ENCODE peak calls at places on chromosomes 16 and 17, in five cellular contexts. Q, K, M, R and D are unnamed samples.

GRCh38 chr16:11403920-11404319 is 58.7 kb downstream of the RMI2 start:
- DNase-seq in R (no peak), M (no peak), Q (no peak), K (no peak), D (no peak)

GRCh38 chr16:30764816-30765465 is 2.8 kb downstream of the RNF40 start:
- DNase-seq in R (no peak), K (no peak), Q (no peak), M (no peak), D (no peak)

GRCh38 chr16:74438492-74438979 is 17.3 kb upstream of the CLEC18B start:
- DNase-seq in M (no peak), R (no peak), Q (no peak), K (no peak), D (no peak)

GRCh38 chr17:74045608-74046007 is 157.9 kb upstream of the RPL38 start:
- DNase-seq in R (peak), K (no peak), Q (no peak), M (no peak), D (no peak)

GRCh38 chr17:7440113-7440822 is 956 bp downstream of the FGF11 start:
- DNase-seq in R (peak), M (peak), K (peak), Q (peak), D (peak)

GRCh38 chr16:48366165-48367093 is 18.8 kb downstream of the SIAH1 start:
- DNase-seq in M (peak), K (peak), Q (peak), R (peak), D (peak)

GRCh38 chr16:3857189-3858013 is 23.1 kb downstream of the CREBBP start:
- DNase-seq in K (no peak), M (no peak), Q (no peak), R (no peak), D (no peak)

GRCh38 chr17:78658281-78658785 is 81.1 kb upstream of the DNAH17 start:
- DNase-seq in R (no peak), K (no peak), Q (no peak), M (no peak), D (no peak)

GRCh38 chr16:278863-279366 is 1.5 kb upstream of the ARHGDIG start:
- DNase-seq in M (no peak), R (peak), K (no peak), Q (peak), D (peak)

GRCh38 chr17:1391577-1391976 is 8.4 kb downstream of the YWHAE start:
- DNase-seq in M (no peak), R (no peak), K (no peak), Q (no peak), D (no peak)

GRCh38 chr17:17721140-17721668 is 39.9 kb downstream of the RAI1 start:
- DNase-seq in K (no peak), Q (no peak), M (no peak), R (no peak), D (no peak)

GRCh38 chr16:15592324-15592723 is 50.6 kb downstream of the MARF1 start:
- DNase-seq in K (no peak), Q (no peak), R (no peak), M (no peak), D (no peak)

GRCh38 chr16:57938484-57938883 is 32.4 kb downstream of the CNGB1 start:
- DNase-seq in K (no peak), Q (no peak), R (no peak), M (no peak), D (no peak)

GRCh38 chr17:12024332-12024731 is 3.7 kb downstream of the MAP2K4 start:
- DNase-seq in K (no peak), M (no peak), R (peak), Q (no peak), D (no peak)

GRCh38 chr16:88917915-88918627 is 51.6 kb upstream of the PABPN1L start:
- DNase-seq in K (no peak), Q (no peak), M (no peak), R (no peak), D (no peak)

GRCh38 chr17:68909066-68909465 is 46.1 kb downstream of the ABCA8 start:
- DNase-seq in K (no peak), M (no peak), Q (no peak), R (peak), D (peak)

GRCh38 chr16:275041-275621 is 613 bp downstream of the RGS11 start:
- DNase-seq in K (no peak), R (no peak), Q (peak), M (peak), D (peak)

GRCh38 chr17:2215616-2216364 is 87.8 kb downstream of the SMG6 start:
- DNase-seq in K (peak), M (peak), R (no peak), Q (peak), D (peak)

GRCh38 chr17:68356520-68356919 is 65.2 kb downstream of the ARSG start:
- DNase-seq in M (no peak), K (peak), R (no peak), Q (no peak), D (peak)

GRCh38 chr17:298791-299450 is 53.7 kb downstream of the RPH3AL start:
- DNase-seq in Q (no peak), K (no peak), R (no peak), M (no peak), D (no peak)

GRCh38 chr17:16040710-16041251 is 41.2 kb downstream of the TTC19 start:
- DNase-seq in K (peak), Q (no peak), R (no peak), M (no peak), D (no peak)

GRCh38 chr16:48605518-48606110 is 4.4 kb downstream of the N4BP1 start:
- DNase-seq in K (no peak), R (no peak), M (no peak), Q (no peak), D (no peak)

GRCh38 chr16:1379054-1379862 is 27.5 kb downstream of the GNPTG start:
- DNase-seq in Q (peak), M (peak), K (peak), R (peak), D (peak)

GRCh38 chr16:87569601-87570559 is 32.4 kb upstream of the JPH3 start:
- DNase-seq in Q (no peak), K (no peak), M (no peak), R (no peak), D (no peak)

GRCh38 chr16:2473425-2473926 is 1.5 kb upstream of the TBC1D24 start:
- DNase-seq in Q (peak), R (no peak), K (no peak), M (peak), D (no peak)

GRCh38 chr16:70809392-70810060 is 8.6 kb upstream of the VAC14 start:
- DNase-seq in K (no peak), Q (no peak), R (no peak), M (no peak), D (peak)

GRCh38 chr17:57834146-57834741 is 15.6 kb downstream of the MRPS23 start:
- DNase-seq in Q (peak), K (no peak), R (no peak), M (peak), D (no peak)
- TF ChIP-seq CTCF in Q (peak), K (no peak), R (no peak), M (no peak), D (no peak)

GRCh38 chr17:34580685-34581445 is 1.5 kb downstream of the TMEM132E start:
- DNase-seq in R (no peak), K (no peak), Q (peak), M (peak), D (peak)
- TF ChIP-seq CTCF in R (no peak), K (no peak), Q (no peak), M (no peak), D (no peak)

GRCh38 chr16:53207810-53208752 is 153.3 kb downstream of the CHD9 start:
- DNase-seq in K (peak), R (peak), Q (peak), M (peak), D (peak)
- TF ChIP-seq CTCF in K (peak), R (peak), Q (peak), M (no peak), D (peak)

GRCh38 chr16:84746875-84747274 is 47.1 kb downstream of the USP10 start:
- DNase-seq in R (peak), Q (peak), M (no peak), K (no peak), D (no peak)
- TF ChIP-seq CTCF in R (peak), Q (peak), M (no peak), K (no peak), D (peak)

DNA sequence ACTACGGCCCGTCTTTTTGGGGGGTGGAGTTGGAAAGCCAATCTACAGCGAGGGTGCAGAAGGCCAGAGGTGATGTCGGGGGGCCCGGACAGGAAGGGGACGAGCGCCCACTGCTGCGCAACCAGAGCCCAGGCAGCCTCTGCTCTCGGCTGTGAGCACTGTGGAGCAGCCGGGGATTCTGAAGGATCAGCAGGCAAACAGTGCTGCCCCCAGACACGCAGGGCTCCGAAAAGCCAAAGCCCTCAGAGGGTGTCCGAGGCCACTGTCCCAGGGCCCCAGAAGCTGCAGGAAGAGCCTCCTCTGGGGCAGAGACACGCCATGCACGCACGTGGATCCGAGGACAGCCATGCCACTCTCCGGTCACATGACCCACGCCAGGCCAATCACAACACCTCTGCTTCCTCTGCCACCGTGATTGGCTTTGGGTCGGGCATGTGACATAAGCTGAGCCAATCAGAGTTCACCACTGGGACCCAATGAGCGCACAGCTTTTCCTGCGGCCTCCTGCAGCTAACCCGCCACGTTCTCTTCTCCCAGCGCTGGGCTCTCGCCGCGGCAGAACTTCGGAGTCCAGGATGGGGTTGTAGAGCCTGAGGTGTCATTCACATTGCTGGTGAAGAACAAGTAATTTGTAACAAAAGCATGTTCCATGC is 40.7 kb downstream of the ACTG1 start:
- DNase-seq in R (peak), Q (peak), M (peak), K (peak), D (no peak)
- TF ChIP-seq CTCF in R (no peak), Q (no peak), M (no peak), K (no peak), D (no peak)

GRCh38 chr16:56332464-56333079 is 92.8 kb downstream of the AMFR start:
- DNase-seq in R (peak), Q (peak), M (peak), K (peak), D (no peak)
- TF ChIP-seq CTCF in R (peak), Q (peak), M (no peak), K (no peak), D (peak)

GRCh38 chr17:18919963-18920362 is 32.0 kb upstream of the SLC5A10 start:
- DNase-seq in M (no peak), Q (no peak), K (peak), R (peak), D (no peak)

GRCh38 chr17:18920911-18921441 is 31.0 kb upstream of the SLC5A10 start:
- DNase-seq in M (no peak), R (no peak), Q (no peak), K (peak), D (no peak)

GRCh38 chr17:18921912-18922451 is 30.0 kb upstream of the SLC5A10 start:
- DNase-seq in R (peak), Q (no peak), M (no peak), K (peak), D (peak)

GRCh38 chr17:18925187-18925586 is 26.8 kb upstream of the SLC5A10 start:
- DNase-seq in Q (no peak), R (no peak), M (no peak), K (no peak), D (no peak)

DNA sequence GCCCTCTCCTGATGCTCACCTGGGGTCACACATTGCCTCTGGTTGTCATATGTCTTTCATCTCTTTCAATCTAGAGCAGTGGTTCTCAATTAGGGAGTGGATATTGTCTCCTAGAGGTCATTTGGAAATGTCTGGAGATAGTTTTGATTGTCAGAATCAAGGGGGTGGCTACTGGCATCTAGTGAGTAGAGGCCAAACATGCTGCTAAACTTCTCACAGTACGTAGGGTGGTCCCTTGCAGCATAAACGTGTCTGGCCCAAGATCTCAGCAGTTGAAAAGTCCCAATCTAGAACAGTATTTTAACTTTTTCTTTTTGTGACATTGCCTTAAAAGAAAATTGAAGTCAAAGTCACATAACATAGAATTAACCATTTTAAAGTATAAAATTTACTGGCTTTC is 30.5 kb upstream of the SLC5A10 start:
- DNase-seq in Q (no peak), K (no peak), R (no peak), M (no peak), D (no peak)
- TF ChIP-seq CTCF in Q (no peak), K (no peak), R (no peak), M (no peak), D (no peak)

GRCh38 chr16:23491490-23492391 is 18.6 kb downstream of the GGA2 start:
- DNase-seq in K (no peak), Q (no peak), R (no peak), M (no peak), D (no peak)
- TF ChIP-seq CTCF in K (no peak), Q (no peak), R (no peak), M (no peak), D (no peak)